ENCODE peak calls at places on chromosomes 11 and 22, in five cellular contexts. M, U, N, G and P are unnamed samples.

GRCh38 chr22:50148991-50149721 is 21.4 kb upstream of the PANX2 start:
- DNase-seq in M (peak), N (peak), U (no peak), G (peak), P (peak)

GRCh38 chr11:1260023-1260501 is 37.2 kb downstream of the MUC5B start:
- DNase-seq in U (no peak), G (peak), M (peak), N (peak), P (no peak)

GRCh38 chr11:94028436-94028835 is 7.3 kb downstream of the HEPHL1 start:
- DNase-seq in G (no peak), U (peak), M (peak), N (no peak), P (peak)

GRCh38 chr11:6599449-6599848 is 4.0 kb downstream of the RRP8 start:
- DNase-seq in M (no peak), G (no peak), U (no peak), N (no peak), P (no peak)

GRCh38 chr22:24140357-24140756 is 40.9 kb upstream of the SUSD2 start:
- DNase-seq in U (no peak), M (peak), G (no peak), N (no peak), P (no peak)

GRCh38 chr11:103086461-103086860 is 5.5 kb downstream of the DCUN1D5 start:
- DNase-seq in G (no peak), U (no peak), N (no peak), M (peak), P (no peak)

GRCh38 chr11:63769719-63770443 is 1.3 kb upstream of the ZFTA start:
- DNase-seq in G (no peak), N (peak), U (no peak), M (peak), P (no peak)

GRCh38 chr11:12995211-12995610 is 13.9 kb upstream of the RASSF10 start:
- DNase-seq in G (no peak), M (no peak), U (peak), N (no peak), P (no peak)

GRCh38 chr22:20388200-20388599 is 5.8 kb upstream of the ZNF74 start:
- DNase-seq in U (no peak), N (no peak), G (no peak), M (no peak), P (no peak)

GRCh38 chr11:3111919-3112690 is 53.0 kb downstream of the OSBPL5 start:
- DNase-seq in U (no peak), N (no peak), M (no peak), G (no peak), P (no peak)
- TF ChIP-seq CTCF in U (no peak), N (no peak), M (no peak), G (no peak), P (peak)

GRCh38 chr22:42296883-42297282 is 26.4 kb upstream of the TCF20 start:
- DNase-seq in U (no peak), G (no peak), M (no peak), N (no peak), P (no peak)

GRCh38 chr22:42294034-42294985 is 23.9 kb upstream of the TCF20 start:
- DNase-seq in N (peak), U (peak), G (no peak), M (peak), P (peak)

GRCh38 chr22:42298746-42299145 is 28.3 kb upstream of the TCF20 start:
- DNase-seq in M (no peak), U (no peak), G (no peak), N (no peak), P (no peak)

GRCh38 chr22:42297778-42298177 is 27.3 kb upstream of the TCF20 start:
- DNase-seq in N (no peak), U (no peak), G (no peak), M (no peak), P (no peak)

DNA sequence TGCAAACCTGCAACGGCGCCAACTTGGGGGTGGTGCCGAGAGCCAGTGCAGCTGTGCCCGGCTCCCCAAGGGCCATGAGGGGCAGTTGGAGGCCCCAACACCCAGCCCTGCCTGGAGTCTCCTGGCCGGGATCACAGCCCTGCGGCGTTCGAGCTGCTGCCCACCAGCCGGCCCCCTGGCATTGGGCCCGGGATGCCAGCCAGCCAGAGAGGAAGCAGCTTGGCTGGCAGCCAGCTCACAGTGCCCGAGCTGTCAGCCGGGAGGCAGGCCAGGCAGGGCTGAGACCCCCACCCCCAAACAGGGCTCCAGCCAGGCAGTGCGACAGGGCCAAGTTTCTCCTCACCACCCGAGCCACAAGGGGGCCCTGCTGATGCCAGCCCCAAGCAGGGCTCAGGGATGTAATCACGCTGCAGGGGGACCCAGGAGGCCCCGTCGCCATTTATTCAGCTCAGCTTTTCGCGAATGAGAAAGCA is 26.0 kb upstream of the TCF20 start:
- DNase-seq in M (no peak), G (no peak), U (no peak), N (no peak), P (no peak)
- TF ChIP-seq CTCF in M (no peak), G (no peak), U (peak), N (peak), P (peak)

GRCh38 chr11:9663699-9664275 is at the start of gene SWAP70:
- DNase-seq in N (no peak), G (peak), U (peak), M (peak), P (peak)
- TF ChIP-seq CTCF in N (no peak), G (no peak), U (peak), M (peak), P (peak)

DNA sequence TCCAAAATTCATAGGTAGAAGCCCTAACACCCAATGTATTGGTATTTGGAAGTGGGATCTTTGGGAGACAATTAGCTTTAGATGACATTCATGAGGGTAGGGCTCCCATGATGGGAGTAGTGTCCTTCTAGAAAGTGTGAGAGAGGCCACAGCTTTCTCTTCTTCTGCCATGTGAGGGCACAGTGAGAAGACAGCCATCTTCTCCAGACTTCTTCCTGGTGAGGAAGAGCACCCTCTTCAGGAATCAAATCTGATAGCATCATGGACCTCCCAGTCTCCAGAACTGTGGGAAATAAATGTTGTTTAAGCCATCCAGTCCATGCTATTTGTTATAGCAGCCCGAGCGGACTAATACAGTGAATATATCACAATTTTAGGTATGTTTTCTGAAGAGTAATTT is 96.9 kb downstream of the CNTN5 start:
- DNase-seq in U (no peak), G (no peak), N (no peak), M (no peak), P (no peak)
- TF ChIP-seq CTCF in U (no peak), G (no peak), N (no peak), M (no peak), P (no peak)

GRCh38 chr11:30314625-30315024 is 8.3 kb upstream of the ARL14EP start:
- DNase-seq in U (no peak), M (peak), N (no peak), G (no peak), P (no peak)
- TF ChIP-seq CTCF in U (peak), M (peak), N (peak), G (peak), P (peak)

DNA sequence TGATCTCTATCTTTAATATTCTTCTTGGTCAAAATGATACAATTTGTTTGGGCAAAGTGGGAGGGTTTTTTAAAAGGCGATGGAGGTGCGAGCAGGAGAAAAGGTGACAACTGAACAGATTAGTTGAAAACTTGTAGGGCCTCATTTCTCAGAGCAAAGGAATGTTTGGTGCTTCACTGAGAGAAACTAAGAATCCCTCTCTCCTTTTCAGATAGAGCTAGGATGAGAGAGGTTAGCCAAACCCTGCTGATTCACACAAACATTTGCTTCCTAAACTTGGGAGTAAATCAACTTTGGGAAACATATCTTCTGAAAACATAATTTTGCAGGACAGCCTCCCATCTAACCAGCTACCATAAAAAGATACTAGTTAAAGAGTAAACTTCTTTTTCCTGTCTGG is 57.0 kb downstream of the PHF21A start:
- DNase-seq in N (no peak), M (no peak), U (no peak), G (no peak), P (peak)
- TF ChIP-seq CTCF in N (no peak), M (no peak), U (no peak), G (no peak), P (no peak)

GRCh38 chr11:40139507-40139906 is 1319.9 kb downstream of the LRRC4C start:
- DNase-seq in N (no peak), M (no peak), G (no peak), U (no peak), P (no peak)
- TF ChIP-seq CTCF in N (no peak), M (no peak), G (no peak), U (no peak), P (no peak)

GRCh38 chr11:118651820-118652219 is 27.6 kb downstream of the TREH start:
- DNase-seq in G (no peak), M (no peak), N (no peak), U (no peak), P (no peak)

GRCh38 chr11:118653684-118654390 is 25.6 kb downstream of the TREH start:
- DNase-seq in U (no peak), N (no peak), G (no peak), M (no peak), P (no peak)

GRCh38 chr11:118649941-118650340 is 29.5 kb downstream of the TREH start:
- DNase-seq in N (no peak), U (no peak), G (no peak), M (no peak), P (no peak)

GRCh38 chr11:118650366-118650765 is 29.1 kb downstream of the TREH start:
- DNase-seq in G (no peak), U (no peak), N (no peak), M (no peak), P (no peak)

DNA sequence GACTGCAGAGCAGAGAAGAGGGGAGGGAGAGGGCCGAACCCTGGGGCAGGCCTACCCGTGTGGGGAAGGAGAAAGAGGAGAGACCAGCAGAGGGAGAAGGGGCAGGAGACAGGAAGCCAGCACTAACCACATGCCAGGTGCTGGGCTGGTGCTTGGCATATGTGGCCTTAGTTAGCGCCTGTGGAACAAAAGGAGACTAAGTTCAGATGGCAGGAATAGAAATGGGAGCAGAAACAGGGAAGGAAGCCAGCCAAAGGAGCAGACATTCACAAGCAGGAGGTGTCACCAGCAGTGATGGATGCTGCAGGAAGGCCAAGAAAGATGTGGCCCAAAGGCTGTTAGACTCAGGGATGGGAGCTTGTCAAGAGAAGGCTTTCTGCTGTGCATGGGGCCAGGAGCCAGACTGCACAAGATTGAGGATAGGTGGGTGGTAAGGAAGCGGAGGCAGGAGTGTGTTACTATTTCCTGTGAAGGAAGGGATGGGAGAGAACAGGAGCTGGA is 26.7 kb downstream of the TREH start:
- DNase-seq in U (no peak), G (no peak), M (no peak), N (peak), P (no peak)
- TF ChIP-seq CTCF in U (no peak), G (no peak), M (no peak), N (peak), P (no peak)